ENCODE peak calls at places on chromosomes 11 and 22, in seven cellular contexts. One of them, this sample, is unnamed.

GRCh38 chr11:124536520-124536919 is 6.9 kb downstream of the OR8B12 start:
- DNase-seq in MM.1S: no peak
- DNase-seq in GM23338: peak; percentile 85
- DNase-seq in endodermal cell: peak; percentile 94
- DNase-seq in iPS DF 6.9: peak; percentile 37
- DNase-seq in fibroblast of lung: peak; percentile 32
- DNase-seq in left ventricle myocardium inferior: peak; percentile 30
- DNase-seq in this sample: no peak

GRCh38 chr22:24067587-24068376 is 56.7 kb downstream of the CABIN1 start:
- DNase-seq in MM.1S: no peak
- DNase-seq in GM23338: no peak
- DNase-seq in endodermal cell: no peak
- DNase-seq in iPS DF 6.9: no peak
- DNase-seq in fibroblast of lung: no peak
- DNase-seq in left ventricle myocardium inferior: no peak
- DNase-seq in this sample: no peak

GRCh38 chr11:12164061-12165014 is 53.9 kb downstream of the MICAL2 start:
- DNase-seq in MM.1S: no peak
- DNase-seq in GM23338: peak; percentile 16
- DNase-seq in endodermal cell: peak; percentile 50
- DNase-seq in iPS DF 6.9: no peak
- DNase-seq in fibroblast of lung: peak; percentile 76
- DNase-seq in left ventricle myocardium inferior: no peak
- DNase-seq in this sample: no peak

GRCh38 chr11:32215157-32215556 is 124.3 kb downstream of the RCN1 start:
- DNase-seq in MM.1S: no peak
- DNase-seq in GM23338: no peak
- DNase-seq in endodermal cell: no peak
- DNase-seq in iPS DF 6.9: no peak
- DNase-seq in fibroblast of lung: no peak
- DNase-seq in left ventricle myocardium inferior: no peak
- DNase-seq in this sample: no peak

GRCh38 chr11:14812776-14813175 is 79.3 kb downstream of the CYP2R1 start:
- DNase-seq in MM.1S: no peak
- DNase-seq in GM23338: peak; percentile 53
- DNase-seq in endodermal cell: no peak
- DNase-seq in iPS DF 6.9: no peak
- DNase-seq in fibroblast of lung: no peak
- DNase-seq in left ventricle myocardium inferior: no peak
- DNase-seq in this sample: no peak

GRCh38 chr11:115132829-115133228 is 371.4 kb downstream of the CADM1 start:
- DNase-seq in MM.1S: no peak
- DNase-seq in GM23338: peak; percentile 25
- DNase-seq in endodermal cell: peak; percentile 70
- DNase-seq in iPS DF 6.9: no peak
- DNase-seq in fibroblast of lung: no peak
- DNase-seq in left ventricle myocardium inferior: no peak
- DNase-seq in this sample: no peak

GRCh38 chr11:125624756-125625213 is at the start of gene CHEK1:
- DNase-seq in MM.1S: no peak
- DNase-seq in GM23338: no peak
- DNase-seq in endodermal cell: peak; percentile 50
- DNase-seq in iPS DF 6.9: no peak
- DNase-seq in fibroblast of lung: no peak
- DNase-seq in left ventricle myocardium inferior: no peak
- DNase-seq in this sample: no peak

GRCh38 chr22:32444068-32444467 is 20.2 kb downstream of the BPIFC start:
- DNase-seq in MM.1S: peak; percentile 71
- DNase-seq in GM23338: peak; percentile 45
- DNase-seq in endodermal cell: peak; percentile 63
- DNase-seq in iPS DF 6.9: no peak
- DNase-seq in fibroblast of lung: no peak
- DNase-seq in left ventricle myocardium inferior: no peak
- DNase-seq in this sample: peak; percentile 24

GRCh38 chr11:11409916-11410315 is 56.9 kb upstream of the CSNK2A3 start:
- DNase-seq in MM.1S: no peak
- DNase-seq in GM23338: no peak
- DNase-seq in endodermal cell: no peak
- DNase-seq in iPS DF 6.9: no peak
- DNase-seq in fibroblast of lung: no peak
- DNase-seq in left ventricle myocardium inferior: no peak
- DNase-seq in this sample: no peak

GRCh38 chr22:36136475-36136874 is 24.1 kb downstream of the APOL3 start:
- DNase-seq in MM.1S: no peak
- DNase-seq in GM23338: no peak
- DNase-seq in endodermal cell: no peak
- DNase-seq in iPS DF 6.9: no peak
- DNase-seq in fibroblast of lung: peak; percentile 64
- DNase-seq in left ventricle myocardium inferior: no peak
- DNase-seq in this sample: no peak

DNA sequence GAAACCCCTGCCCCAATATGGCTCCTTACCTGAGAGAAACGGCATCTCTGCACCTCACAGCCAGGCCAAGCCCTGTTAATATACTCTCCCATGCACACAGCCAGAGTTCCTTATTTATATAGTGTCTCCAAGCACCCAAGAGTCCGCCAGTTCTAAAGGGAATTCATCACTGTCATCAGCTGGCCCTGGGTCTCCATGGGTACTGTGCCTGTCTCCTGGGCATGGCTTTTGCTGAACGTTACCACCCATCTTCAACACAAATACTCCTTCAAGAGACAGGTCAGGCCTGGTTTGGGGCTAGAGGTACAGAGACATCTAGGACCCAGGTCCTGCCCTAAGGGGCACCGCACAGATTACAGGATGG is 1.6 kb upstream of the ATG16L2 start:
- DNase-seq in MM.1S: no peak
- DNase-seq in GM23338: no peak
- DNase-seq in endodermal cell: peak; percentile 58
- DNase-seq in iPS DF 6.9: no peak
- DNase-seq in fibroblast of lung: peak; percentile 10
- DNase-seq in left ventricle myocardium inferior: no peak
- DNase-seq in this sample: no peak
- H3K27ac ChIP-seq in MM.1S: peak overlapping the region; percentile 98
- H3K27ac ChIP-seq in GM23338: no peak overlapping the region
- H3K27ac ChIP-seq in endodermal cell: peak overlapping the region; percentile 6
- H3K27ac ChIP-seq in iPS DF 6.9: no peak overlapping the region
- H3K27ac ChIP-seq in fibroblast of lung: peak overlapping the region; percentile 96
- H3K27ac ChIP-seq in left ventricle myocardium inferior: peak overlapping the region; percentile 95
- H3K27ac ChIP-seq in this sample: peak overlapping the region; percentile 99

DNA sequence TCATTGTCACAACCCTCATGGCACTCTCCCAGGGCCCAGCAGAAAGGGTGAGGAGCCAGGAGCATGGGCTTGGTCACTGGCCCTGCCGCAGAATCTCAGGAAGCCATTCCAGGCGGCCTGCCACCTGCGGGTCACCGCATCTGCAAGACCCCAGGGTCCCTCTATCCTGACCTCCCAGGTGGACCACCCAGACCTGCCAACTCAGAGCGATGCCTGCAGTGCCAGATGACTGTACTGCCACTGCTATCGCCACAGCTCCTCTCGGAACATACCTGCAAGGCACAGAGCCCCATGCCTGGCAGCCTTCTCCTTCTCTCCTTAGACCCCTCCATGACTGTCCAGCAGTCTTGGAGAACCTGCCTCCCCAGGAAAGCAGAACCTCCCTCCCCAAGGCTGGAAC is 26.4 kb upstream of the ELFN2 start:
- DNase-seq in MM.1S: no peak
- DNase-seq in GM23338: no peak
- DNase-seq in endodermal cell: peak; percentile 42
- DNase-seq in iPS DF 6.9: no peak
- DNase-seq in fibroblast of lung: no peak
- DNase-seq in left ventricle myocardium inferior: no peak
- DNase-seq in this sample: no peak
- H3K4me3 ChIP-seq in MM.1S: no peak overlapping the region
- H3K4me3 ChIP-seq in GM23338: no peak overlapping the region
- H3K4me3 ChIP-seq in endodermal cell: no peak overlapping the region
- H3K4me3 ChIP-seq in iPS DF 6.9: no peak overlapping the region
- H3K4me3 ChIP-seq in fibroblast of lung: no peak overlapping the region
- H3K4me3 ChIP-seq in left ventricle myocardium inferior: no peak overlapping the region
- H3K4me3 ChIP-seq in this sample: no peak overlapping the region

DNA sequence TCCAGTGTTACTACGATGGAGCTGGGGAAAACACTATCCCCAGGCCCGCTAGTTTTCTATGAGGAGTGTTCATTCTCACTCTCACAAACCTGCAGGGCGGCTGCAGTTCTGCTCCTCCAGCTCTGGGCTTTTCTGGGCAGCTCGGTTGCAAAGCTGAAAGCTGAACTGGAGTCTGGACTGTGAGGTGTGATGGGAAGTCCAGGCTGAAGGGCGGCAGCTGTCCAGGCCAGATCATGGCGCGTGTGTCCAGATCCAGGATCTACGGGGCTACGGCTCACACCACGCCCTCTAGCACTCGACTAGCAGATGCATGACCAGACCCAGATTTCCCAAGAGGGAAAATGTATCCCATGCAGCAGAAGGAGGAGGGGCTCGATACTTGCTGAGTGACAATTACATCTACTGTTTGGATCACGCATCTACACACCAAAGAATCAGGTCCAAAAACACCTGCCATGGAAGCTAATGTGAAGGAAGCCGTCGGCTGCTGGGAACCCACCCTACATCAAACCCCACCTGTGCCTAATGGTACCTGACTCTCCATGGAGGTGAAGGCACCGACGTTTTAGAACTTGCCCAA is 555.0 kb downstream of the BRD1 start:
- DNase-seq in MM.1S: no peak
- DNase-seq in GM23338: no peak
- DNase-seq in endodermal cell: peak; percentile 28
- DNase-seq in iPS DF 6.9: no peak
- DNase-seq in fibroblast of lung: no peak
- DNase-seq in left ventricle myocardium inferior: no peak
- DNase-seq in this sample: no peak
- H3K27ac ChIP-seq in MM.1S: no peak overlapping the region
- H3K27ac ChIP-seq in GM23338: no peak overlapping the region
- H3K27ac ChIP-seq in endodermal cell: no peak overlapping the region
- H3K27ac ChIP-seq in iPS DF 6.9: no peak overlapping the region
- H3K27ac ChIP-seq in fibroblast of lung: no peak overlapping the region
- H3K27ac ChIP-seq in left ventricle myocardium inferior: no peak overlapping the region
- H3K27ac ChIP-seq in this sample: no peak overlapping the region

DNA sequence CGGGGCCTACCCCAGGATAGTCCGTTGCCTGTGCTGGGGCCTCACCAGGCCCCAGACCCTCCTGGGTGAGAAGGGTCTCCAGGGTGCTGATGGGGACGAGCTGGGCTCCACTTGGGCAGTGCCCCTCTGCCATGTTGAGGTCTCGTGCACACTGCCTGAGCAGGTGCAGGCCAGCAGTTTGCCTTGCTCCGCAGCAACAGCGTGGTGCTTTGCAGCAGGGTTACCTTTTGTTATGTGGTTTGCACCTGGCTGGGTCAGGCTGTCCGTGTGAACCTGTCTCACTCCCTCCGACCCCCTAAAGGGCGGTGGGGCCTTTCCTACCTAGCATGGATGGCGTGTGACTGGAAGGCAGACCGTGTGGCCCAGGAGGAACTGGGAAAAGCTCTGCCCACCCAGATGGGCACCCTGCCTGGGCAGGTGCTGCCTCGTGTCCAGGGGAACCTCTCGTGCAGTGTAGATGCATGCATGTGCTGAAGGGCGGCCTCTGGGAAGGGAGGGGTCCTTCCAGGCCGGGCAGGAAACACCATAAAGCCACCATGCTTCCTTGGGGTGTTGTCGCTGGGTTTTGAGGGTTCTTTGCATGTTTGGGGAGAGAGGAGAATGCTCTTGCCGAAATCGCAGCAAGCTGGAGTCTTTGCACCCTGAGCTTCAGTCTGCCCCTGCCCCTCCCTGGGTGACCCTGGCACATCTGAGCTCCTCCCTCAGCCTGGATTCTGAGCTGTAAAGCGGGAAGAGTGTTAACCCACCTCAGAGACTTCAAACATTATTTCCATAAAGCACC is 75.4 kb upstream of the PPARA start:
- DNase-seq in MM.1S: no peak
- DNase-seq in GM23338: peak; percentile 36
- DNase-seq in endodermal cell: no peak
- DNase-seq in iPS DF 6.9: no peak
- DNase-seq in fibroblast of lung: no peak
- DNase-seq in left ventricle myocardium inferior: peak; percentile 20
- DNase-seq in this sample: no peak
- H3K4me3 ChIP-seq in MM.1S: no peak overlapping the region
- H3K4me3 ChIP-seq in GM23338: peak overlapping the region; percentile 65
- H3K4me3 ChIP-seq in endodermal cell: no peak overlapping the region
- H3K4me3 ChIP-seq in iPS DF 6.9: no peak overlapping the region
- H3K4me3 ChIP-seq in fibroblast of lung: peak overlapping the region; percentile 81
- H3K4me3 ChIP-seq in left ventricle myocardium inferior: peak overlapping the region; percentile 96
- H3K4me3 ChIP-seq in this sample: no peak overlapping the region

This sample was measured in CD4-positive, CD25-positive, alpha-beta regulatory T cell.